ENCODE peak calls at places on chromosomes 12 and 14, in five cellular contexts. One of them, this sample, is unnamed.

GRCh38 chr14:50865677-50866076 is 6.2 kb upstream of the ABHD12B start:
- DNase-seq in HepG2: no peak
- DNase-seq in SK-N-SH: no peak
- DNase-seq in GM12878: no peak
- DNase-seq in K562: no peak
- DNase-seq in this sample: no peak

GRCh38 chr12:7019043-7019569 is 830 bp upstream of the LPCAT3 start:
- DNase-seq in GM12878: no peak
- DNase-seq in K562: no peak
- DNase-seq in HepG2: no peak
- DNase-seq in SK-N-SH: no peak
- DNase-seq in this sample: no peak

GRCh38 chr12:9864913-9865675 is 4.1 kb downstream of the CLEC2B start:
- DNase-seq in HepG2: no peak
- DNase-seq in SK-N-SH: no peak
- DNase-seq in K562: peak
- DNase-seq in GM12878: no peak
- DNase-seq in this sample: no peak

GRCh38 chr14:58697927-58698641 is 60.3 kb downstream of the DACT1 start:
- DNase-seq in HepG2: no peak
- DNase-seq in K562: no peak
- DNase-seq in GM12878: no peak
- DNase-seq in SK-N-SH: no peak
- DNase-seq in this sample: no peak

GRCh38 chr14:75752907-75753594 is 92.0 kb downstream of the TTLL5 start:
- DNase-seq in HepG2: no peak
- DNase-seq in SK-N-SH: no peak
- DNase-seq in K562: no peak
- DNase-seq in GM12878: no peak
- DNase-seq in this sample: no peak

GRCh38 chr14:90721619-90722305 is 94.5 kb downstream of the TTC7B start:
- DNase-seq in SK-N-SH: no peak
- DNase-seq in HepG2: no peak
- DNase-seq in K562: no peak
- DNase-seq in GM12878: no peak
- DNase-seq in this sample: peak

GRCh38 chr12:26091837-26092236 is 33.0 kb downstream of the BHLHE41 start:
- DNase-seq in HepG2: no peak
- DNase-seq in K562: no peak
- DNase-seq in GM12878: no peak
- DNase-seq in SK-N-SH: peak
- DNase-seq in this sample: no peak

GRCh38 chr12:57237952-57238853 is 8.7 kb downstream of the SHMT2 start:
- DNase-seq in HepG2: no peak
- DNase-seq in SK-N-SH: peak
- DNase-seq in K562: peak
- DNase-seq in GM12878: no peak
- DNase-seq in this sample: no peak

GRCh38 chr12:118175823-118176447 is 40.0 kb downstream of the PEBP1 start:
- DNase-seq in K562: no peak
- DNase-seq in GM12878: peak
- DNase-seq in SK-N-SH: no peak
- DNase-seq in HepG2: no peak
- DNase-seq in this sample: no peak

GRCh38 chr14:102986810-102987579 is 64.5 kb downstream of the AMN start:
- DNase-seq in SK-N-SH: no peak
- DNase-seq in GM12878: no peak
- DNase-seq in K562: no peak
- DNase-seq in HepG2: peak
- DNase-seq in this sample: no peak

GRCh38 chr14:58864751-58865519 is 227.2 kb downstream of the DACT1 start:
- DNase-seq in SK-N-SH: peak
- DNase-seq in GM12878: no peak
- DNase-seq in HepG2: no peak
- DNase-seq in K562: no peak
- DNase-seq in this sample: no peak

GRCh38 chr12:69239922-69240624 is 704 bp downstream of the CPSF6 start:
- DNase-seq in GM12878: no peak
- DNase-seq in HepG2: no peak
- DNase-seq in K562: peak
- DNase-seq in SK-N-SH: peak
- DNase-seq in this sample: no peak

GRCh38 chr12:48036818-48037217 is 32.5 kb upstream of the COL2A1 start:
- DNase-seq in SK-N-SH: no peak
- DNase-seq in HepG2: no peak
- DNase-seq in K562: no peak
- DNase-seq in GM12878: no peak
- DNase-seq in this sample: no peak

GRCh38 chr14:104331871-104332605 is 193.7 kb downstream of the KIF26A start:
- DNase-seq in SK-N-SH: no peak
- DNase-seq in K562: peak
- DNase-seq in HepG2: no peak
- DNase-seq in GM12878: no peak
- DNase-seq in this sample: no peak

GRCh38 chr14:104116544-104117340 is 21.6 kb upstream of the KIF26A start:
- DNase-seq in HepG2: no peak
- DNase-seq in GM12878: no peak
- DNase-seq in SK-N-SH: no peak
- DNase-seq in K562: no peak
- DNase-seq in this sample: peak

GRCh38 chr14:99644723-99645544 is at the start of gene HHIPL1:
- DNase-seq in HepG2: no peak
- DNase-seq in GM12878: no peak
- DNase-seq in K562: no peak
- DNase-seq in SK-N-SH: peak
- DNase-seq in this sample: no peak

GRCh38 chr12:21941522-21942376 is 523 bp upstream of the ABCC9 start:
- DNase-seq in HepG2: no peak
- DNase-seq in K562: peak
- DNase-seq in SK-N-SH: peak
- DNase-seq in GM12878: no peak
- DNase-seq in this sample: no peak

GRCh38 chr12:53096761-53097160 is 706 bp upstream of the IGFBP6 start:
- DNase-seq in HepG2: no peak
- DNase-seq in GM12878: no peak
- DNase-seq in K562: no peak
- DNase-seq in SK-N-SH: no peak
- DNase-seq in this sample: no peak

GRCh38 chr12:109722022-109722752 is 8.6 kb downstream of the FAM222A start:
- DNase-seq in K562: no peak
- DNase-seq in GM12878: no peak
- DNase-seq in HepG2: peak
- DNase-seq in SK-N-SH: no peak
- DNase-seq in this sample: no peak
- TF ChIP-seq ZBTB33 in K562: no peak
- TF ChIP-seq ZBTB33 in GM12878: no peak
- TF ChIP-seq ZBTB33 in HepG2: peak
- TF ChIP-seq ZBTB33 in SK-N-SH: no peak
- TF ChIP-seq ZBTB33 in this sample: no peak

GRCh38 chr12:11460343-11461023 is 65.1 kb upstream of the PRB2 start:
- DNase-seq in K562: no peak
- DNase-seq in GM12878: no peak
- DNase-seq in SK-N-SH: no peak
- DNase-seq in HepG2: no peak
- DNase-seq in this sample: no peak
- TF ChIP-seq RAD21 in K562: no peak
- TF ChIP-seq RAD21 in GM12878: no peak
- TF ChIP-seq RAD21 in SK-N-SH: no peak
- TF ChIP-seq RAD21 in HepG2: no peak
- TF ChIP-seq RAD21 in this sample: no peak

GRCh38 chr12:34604227-34604626 is 581.9 kb downstream of the ALG10 start:
- DNase-seq in HepG2: no peak
- DNase-seq in GM12878: no peak
- DNase-seq in K562: no peak
- DNase-seq in SK-N-SH: peak
- DNase-seq in this sample: no peak
- H3K4me2 ChIP-seq in HepG2: no peak
- H3K4me2 ChIP-seq in GM12878: no peak
- H3K4me2 ChIP-seq in K562: no peak
- H3K4me2 ChIP-seq in SK-N-SH: no peak
- H3K4me2 ChIP-seq in this sample: no peak

GRCh38 chr12:89051065-89051677 is 301.1 kb downstream of the DUSP6 start:
- DNase-seq in SK-N-SH: peak
- DNase-seq in K562: peak
- DNase-seq in HepG2: peak
- DNase-seq in GM12878: no peak
- DNase-seq in this sample: peak
- TF ChIP-seq ZBTB33 in SK-N-SH: no peak
- TF ChIP-seq ZBTB33 in K562: no peak
- TF ChIP-seq ZBTB33 in HepG2: no peak
- TF ChIP-seq ZBTB33 in GM12878: no peak
- TF ChIP-seq ZBTB33 in this sample: no peak

GRCh38 chr12:104480012-104480411 is 23.3 kb downstream of the CHST11 start:
- DNase-seq in GM12878: no peak
- DNase-seq in SK-N-SH: no peak
- DNase-seq in K562: peak
- DNase-seq in HepG2: no peak
- DNase-seq in this sample: no peak

GRCh38 chr12:104479141-104479662 is 22.5 kb downstream of the CHST11 start:
- DNase-seq in GM12878: no peak
- DNase-seq in HepG2: no peak
- DNase-seq in SK-N-SH: no peak
- DNase-seq in K562: no peak
- DNase-seq in this sample: no peak

GRCh38 chr12:104482748-104483147 is 26.0 kb downstream of the CHST11 start:
- DNase-seq in SK-N-SH: no peak
- DNase-seq in K562: no peak
- DNase-seq in GM12878: no peak
- DNase-seq in HepG2: no peak
- DNase-seq in this sample: no peak

GRCh38 chr12:104482113-104482512 is 25.4 kb downstream of the CHST11 start:
- DNase-seq in GM12878: no peak
- DNase-seq in SK-N-SH: no peak
- DNase-seq in HepG2: no peak
- DNase-seq in K562: no peak
- DNase-seq in this sample: no peak

DNA sequence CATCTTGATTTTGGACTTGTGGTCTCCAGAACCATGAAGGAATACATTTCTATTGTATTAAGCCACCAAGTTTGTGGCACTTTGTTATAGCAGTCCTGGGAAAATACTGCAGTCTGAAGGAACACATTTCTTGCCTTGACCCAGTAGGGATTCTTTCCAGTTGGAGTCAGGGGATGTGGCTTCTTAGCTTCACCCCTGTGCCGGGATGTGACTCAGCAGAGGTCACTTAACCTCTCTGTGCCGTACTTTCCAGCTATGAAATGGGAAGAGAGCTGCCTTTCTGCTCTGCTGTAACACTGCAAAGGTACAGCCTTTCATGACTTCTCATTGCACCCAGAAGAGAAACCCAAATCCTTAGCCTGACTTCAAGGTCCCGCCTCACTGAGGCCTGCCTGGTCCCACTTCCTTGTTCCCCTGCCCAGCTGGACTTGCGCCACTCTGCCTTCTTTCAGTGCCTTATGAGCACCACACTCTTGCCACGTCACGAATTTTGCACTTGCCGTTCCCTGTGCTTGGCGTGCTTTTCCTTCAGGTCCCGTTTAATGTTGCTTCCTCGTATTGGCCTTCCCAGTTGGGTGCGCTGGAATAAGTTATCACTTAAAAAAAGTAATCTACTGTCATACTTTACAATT is 24.2 kb downstream of the CHST11 start:
- DNase-seq in SK-N-SH: no peak
- DNase-seq in K562: peak
- DNase-seq in GM12878: no peak
- DNase-seq in HepG2: no peak
- DNase-seq in this sample: peak
- TF ChIP-seq RAD21 in SK-N-SH: no peak
- TF ChIP-seq RAD21 in K562: no peak
- TF ChIP-seq RAD21 in GM12878: no peak
- TF ChIP-seq RAD21 in HepG2: no peak
- TF ChIP-seq RAD21 in this sample: no peak

GRCh38 chr12:93593833-93594232 is 21.4 kb downstream of the SOCS2 start:
- DNase-seq in GM12878: no peak
- DNase-seq in SK-N-SH: no peak
- DNase-seq in HepG2: no peak
- DNase-seq in K562: no peak
- DNase-seq in this sample: no peak
- H3K4me2 ChIP-seq in GM12878: peak
- H3K4me2 ChIP-seq in SK-N-SH: peak
- H3K4me2 ChIP-seq in HepG2: no peak
- H3K4me2 ChIP-seq in K562: no peak
- H3K4me2 ChIP-seq in this sample: no peak

GRCh38 chr14:100706860-100707259 is 19.8 kb upstream of the DLK1 start:
- DNase-seq in HepG2: no peak
- DNase-seq in SK-N-SH: no peak
- DNase-seq in K562: no peak
- DNase-seq in GM12878: no peak
- DNase-seq in this sample: no peak
- TF ChIP-seq ZBTB33 in HepG2: no peak
- TF ChIP-seq ZBTB33 in SK-N-SH: no peak
- TF ChIP-seq ZBTB33 in K562: no peak
- TF ChIP-seq ZBTB33 in GM12878: no peak
- TF ChIP-seq ZBTB33 in this sample: no peak

GRCh38 chr12:81942588-81942987 is 183.4 kb upstream of the PPFIA2 start:
- DNase-seq in K562: no peak
- DNase-seq in SK-N-SH: no peak
- DNase-seq in HepG2: no peak
- DNase-seq in GM12878: peak
- DNase-seq in this sample: no peak
- TF ChIP-seq RAD21 in K562: no peak
- TF ChIP-seq RAD21 in SK-N-SH: no peak
- TF ChIP-seq RAD21 in HepG2: no peak
- TF ChIP-seq RAD21 in GM12878: no peak
- TF ChIP-seq RAD21 in this sample: no peak